ENCODE peak calls at places on chromosomes 3 and 15, in eight cellular contexts. One of them, this sample, is unnamed.

GRCh38 chr3:50481992-50482391 is 21.4 kb downstream of the CACNA2D2 start:
- DNase-seq in small intestine: no peak
- DNase-seq in esophagus squamous epithelium: no peak
- DNase-seq in SK-N-DZ: no peak
- DNase-seq in CD4-positive, alpha-beta T cell: no peak
- DNase-seq in GM13976: no peak
- DNase-seq in caudate nucleus: no peak
- DNase-seq in activated T-helper 1 cell treated with anti-CD3 and anti-CD28 coated beads, Interleukin-12 subunit alpha, Interleukin-12 subunit beta, Interleukin-2, Interleukin-4 antibody, amounts not matched to agents 30 ng/mL and 10 ng/mL and 1 ng/mL, durations not matched to agents 14 hours and 24 hours and 36 hours: no peak
- DNase-seq in this sample: no peak

GRCh38 chr15:51759557-51760070 is 8.2 kb downstream of the TMOD2 start:
- DNase-seq in small intestine: no peak
- DNase-seq in esophagus squamous epithelium: no peak
- DNase-seq in SK-N-DZ: no peak
- DNase-seq in CD4-positive, alpha-beta T cell: no peak
- DNase-seq in GM13976: no peak
- DNase-seq in caudate nucleus: no peak
- DNase-seq in activated T-helper 1 cell treated with anti-CD3 and anti-CD28 coated beads, Interleukin-12 subunit alpha, Interleukin-12 subunit beta, Interleukin-2, Interleukin-4 antibody, amounts not matched to agents 30 ng/mL and 10 ng/mL and 1 ng/mL, durations not matched to agents 14 hours and 24 hours and 36 hours: no peak
- DNase-seq in this sample: no peak

GRCh38 chr15:64653757-64654156 is 121.6 kb downstream of the RBPMS2 start:
- DNase-seq in small intestine: no peak
- DNase-seq in esophagus squamous epithelium: no peak
- DNase-seq in SK-N-DZ: no peak
- DNase-seq in CD4-positive, alpha-beta T cell: no peak
- DNase-seq in GM13976: no peak
- DNase-seq in caudate nucleus: no peak
- DNase-seq in activated T-helper 1 cell treated with anti-CD3 and anti-CD28 coated beads, Interleukin-12 subunit alpha, Interleukin-12 subunit beta, Interleukin-2, Interleukin-4 antibody, amounts not matched to agents 30 ng/mL and 10 ng/mL and 1 ng/mL, durations not matched to agents 14 hours and 24 hours and 36 hours: no peak
- DNase-seq in this sample: no peak

GRCh38 chr15:93803406-93803805 is 428.0 kb upstream of the MCTP2 start:
- DNase-seq in small intestine: no peak
- DNase-seq in esophagus squamous epithelium: no peak
- DNase-seq in SK-N-DZ: no peak
- DNase-seq in CD4-positive, alpha-beta T cell: no peak
- DNase-seq in GM13976: no peak
- DNase-seq in caudate nucleus: no peak
- DNase-seq in activated T-helper 1 cell treated with anti-CD3 and anti-CD28 coated beads, Interleukin-12 subunit alpha, Interleukin-12 subunit beta, Interleukin-2, Interleukin-4 antibody, amounts not matched to agents 30 ng/mL and 10 ng/mL and 1 ng/mL, durations not matched to agents 14 hours and 24 hours and 36 hours: no peak
- DNase-seq in this sample: no peak

GRCh38 chr3:197926418-197926817 is 23.6 kb upstream of the RPL35A start:
- DNase-seq in small intestine: no peak
- DNase-seq in esophagus squamous epithelium: no peak
- DNase-seq in SK-N-DZ: no peak
- DNase-seq in CD4-positive, alpha-beta T cell: no peak
- DNase-seq in GM13976: no peak
- DNase-seq in caudate nucleus: no peak
- DNase-seq in activated T-helper 1 cell treated with anti-CD3 and anti-CD28 coated beads, Interleukin-12 subunit alpha, Interleukin-12 subunit beta, Interleukin-2, Interleukin-4 antibody, amounts not matched to agents 30 ng/mL and 10 ng/mL and 1 ng/mL, durations not matched to agents 14 hours and 24 hours and 36 hours: no peak
- DNase-seq in this sample: no peak

GRCh38 chr15:63069616-63069952 is 27.0 kb downstream of the TPM1 start:
- DNase-seq in small intestine: no peak
- DNase-seq in esophagus squamous epithelium: no peak
- DNase-seq in SK-N-DZ: no peak
- DNase-seq in CD4-positive, alpha-beta T cell: no peak
- DNase-seq in GM13976: no peak
- DNase-seq in caudate nucleus: no peak
- DNase-seq in activated T-helper 1 cell treated with anti-CD3 and anti-CD28 coated beads, Interleukin-12 subunit alpha, Interleukin-12 subunit beta, Interleukin-2, Interleukin-4 antibody, amounts not matched to agents 30 ng/mL and 10 ng/mL and 1 ng/mL, durations not matched to agents 14 hours and 24 hours and 36 hours: no peak
- DNase-seq in this sample: no peak

GRCh38 chr15:101172421-101173097 is 79.3 kb downstream of the CHSY1 start:
- DNase-seq in small intestine: no peak
- DNase-seq in esophagus squamous epithelium: no peak
- DNase-seq in SK-N-DZ: peak; percentile 45
- DNase-seq in CD4-positive, alpha-beta T cell: no peak
- DNase-seq in GM13976: no peak
- DNase-seq in caudate nucleus: no peak
- DNase-seq in activated T-helper 1 cell treated with anti-CD3 and anti-CD28 coated beads, Interleukin-12 subunit alpha, Interleukin-12 subunit beta, Interleukin-2, Interleukin-4 antibody, amounts not matched to agents 30 ng/mL and 10 ng/mL and 1 ng/mL, durations not matched to agents 14 hours and 24 hours and 36 hours: no peak
- DNase-seq in this sample: no peak

GRCh38 chr3:133838296-133838789 is 32.7 kb downstream of the SRPRB start:
- DNase-seq in small intestine: no peak
- DNase-seq in esophagus squamous epithelium: no peak
- DNase-seq in SK-N-DZ: no peak
- DNase-seq in CD4-positive, alpha-beta T cell: no peak
- DNase-seq in GM13976: no peak
- DNase-seq in caudate nucleus: no peak
- DNase-seq in activated T-helper 1 cell treated with anti-CD3 and anti-CD28 coated beads, Interleukin-12 subunit alpha, Interleukin-12 subunit beta, Interleukin-2, Interleukin-4 antibody, amounts not matched to agents 30 ng/mL and 10 ng/mL and 1 ng/mL, durations not matched to agents 14 hours and 24 hours and 36 hours: no peak
- DNase-seq in this sample: no peak

GRCh38 chr15:32688151-32688639 is 29.6 kb upstream of the GREM1 start:
- DNase-seq in small intestine: no peak
- DNase-seq in esophagus squamous epithelium: no peak
- DNase-seq in SK-N-DZ: no peak
- DNase-seq in CD4-positive, alpha-beta T cell: no peak
- DNase-seq in GM13976: no peak
- DNase-seq in caudate nucleus: no peak
- DNase-seq in activated T-helper 1 cell treated with anti-CD3 and anti-CD28 coated beads, Interleukin-12 subunit alpha, Interleukin-12 subunit beta, Interleukin-2, Interleukin-4 antibody, amounts not matched to agents 30 ng/mL and 10 ng/mL and 1 ng/mL, durations not matched to agents 14 hours and 24 hours and 36 hours: no peak
- DNase-seq in this sample: no peak

GRCh38 chr3:107242579-107242978 is 134.7 kb upstream of the CCDC54 start:
- DNase-seq in small intestine: no peak
- DNase-seq in esophagus squamous epithelium: no peak
- DNase-seq in SK-N-DZ: no peak
- DNase-seq in CD4-positive, alpha-beta T cell: no peak
- DNase-seq in GM13976: no peak
- DNase-seq in caudate nucleus: no peak
- DNase-seq in activated T-helper 1 cell treated with anti-CD3 and anti-CD28 coated beads, Interleukin-12 subunit alpha, Interleukin-12 subunit beta, Interleukin-2, Interleukin-4 antibody, amounts not matched to agents 30 ng/mL and 10 ng/mL and 1 ng/mL, durations not matched to agents 14 hours and 24 hours and 36 hours: no peak
- DNase-seq in this sample: no peak

GRCh38 chr3:111884411-111885018 is 25.4 kb downstream of the PHLDB2 start:
- DNase-seq in small intestine: no peak
- DNase-seq in esophagus squamous epithelium: no peak
- DNase-seq in SK-N-DZ: no peak
- DNase-seq in CD4-positive, alpha-beta T cell: no peak
- DNase-seq in GM13976: no peak
- DNase-seq in caudate nucleus: no peak
- DNase-seq in activated T-helper 1 cell treated with anti-CD3 and anti-CD28 coated beads, Interleukin-12 subunit alpha, Interleukin-12 subunit beta, Interleukin-2, Interleukin-4 antibody, amounts not matched to agents 30 ng/mL and 10 ng/mL and 1 ng/mL, durations not matched to agents 14 hours and 24 hours and 36 hours: no peak
- DNase-seq in this sample: no peak

GRCh38 chr3:3031358-3031757 is 78.8 kb downstream of the IL5RA start:
- DNase-seq in small intestine: no peak
- DNase-seq in esophagus squamous epithelium: no peak
- DNase-seq in SK-N-DZ: no peak
- DNase-seq in CD4-positive, alpha-beta T cell: no peak
- DNase-seq in GM13976: no peak
- DNase-seq in caudate nucleus: no peak
- DNase-seq in activated T-helper 1 cell treated with anti-CD3 and anti-CD28 coated beads, Interleukin-12 subunit alpha, Interleukin-12 subunit beta, Interleukin-2, Interleukin-4 antibody, amounts not matched to agents 30 ng/mL and 10 ng/mL and 1 ng/mL, durations not matched to agents 14 hours and 24 hours and 36 hours: no peak
- DNase-seq in this sample: no peak

GRCh38 chr15:48965972-48966371 is 2.3 kb upstream of the SHC4 start:
- DNase-seq in small intestine: no peak
- DNase-seq in esophagus squamous epithelium: no peak
- DNase-seq in SK-N-DZ: peak; percentile 24
- DNase-seq in CD4-positive, alpha-beta T cell: no peak
- DNase-seq in GM13976: peak; percentile 49
- DNase-seq in caudate nucleus: no peak
- DNase-seq in activated T-helper 1 cell treated with anti-CD3 and anti-CD28 coated beads, Interleukin-12 subunit alpha, Interleukin-12 subunit beta, Interleukin-2, Interleukin-4 antibody, amounts not matched to agents 30 ng/mL and 10 ng/mL and 1 ng/mL, durations not matched to agents 14 hours and 24 hours and 36 hours: no peak
- DNase-seq in this sample: no peak

GRCh38 chr3:39724233-39724846 is 85.1 kb upstream of the MYRIP start:
- DNase-seq in small intestine: no peak
- DNase-seq in esophagus squamous epithelium: no peak
- DNase-seq in SK-N-DZ: no peak
- DNase-seq in CD4-positive, alpha-beta T cell: no peak
- DNase-seq in GM13976: no peak
- DNase-seq in caudate nucleus: no peak
- DNase-seq in activated T-helper 1 cell treated with anti-CD3 and anti-CD28 coated beads, Interleukin-12 subunit alpha, Interleukin-12 subunit beta, Interleukin-2, Interleukin-4 antibody, amounts not matched to agents 30 ng/mL and 10 ng/mL and 1 ng/mL, durations not matched to agents 14 hours and 24 hours and 36 hours: no peak
- DNase-seq in this sample: no peak

GRCh38 chr15:68271854-68272471 is 5.6 kb upstream of the FEM1B start:
- DNase-seq in small intestine: no peak
- DNase-seq in esophagus squamous epithelium: no peak
- DNase-seq in SK-N-DZ: peak; percentile 35
- DNase-seq in CD4-positive, alpha-beta T cell: no peak
- DNase-seq in GM13976: no peak
- DNase-seq in caudate nucleus: no peak
- DNase-seq in activated T-helper 1 cell treated with anti-CD3 and anti-CD28 coated beads, Interleukin-12 subunit alpha, Interleukin-12 subunit beta, Interleukin-2, Interleukin-4 antibody, amounts not matched to agents 30 ng/mL and 10 ng/mL and 1 ng/mL, durations not matched to agents 14 hours and 24 hours and 36 hours: no peak
- DNase-seq in this sample: no peak

GRCh38 chr3:136919799-136920580 is 37.8 kb upstream of the IL20RB start:
- DNase-seq in small intestine: peak; percentile 52
- DNase-seq in esophagus squamous epithelium: no peak
- DNase-seq in SK-N-DZ: no peak
- DNase-seq in CD4-positive, alpha-beta T cell: no peak
- DNase-seq in GM13976: peak; percentile 34
- DNase-seq in caudate nucleus: no peak
- DNase-seq in activated T-helper 1 cell treated with anti-CD3 and anti-CD28 coated beads, Interleukin-12 subunit alpha, Interleukin-12 subunit beta, Interleukin-2, Interleukin-4 antibody, amounts not matched to agents 30 ng/mL and 10 ng/mL and 1 ng/mL, durations not matched to agents 14 hours and 24 hours and 36 hours: peak; percentile 33
- DNase-seq in this sample: no peak

This sample was measured in HuH-7.5.